ENCODE peak calls at places on chromosome 1, in six cellular contexts. M is bronchial epithelial cell, V is GM13976, P is OCI-LY7, N is cardiac muscle cell, R is fibroblast of the aortic adventitia. H is an unnamed sample.

GRCh38 chr1:157177701-157178380 is 39.6 kb upstream of the ETV3 start:
- DNase-seq in V (no peak), P (no peak), R (no peak), N (peak), M (no peak), H (no peak)

GRCh38 chr1:62238507-62238906 is 43.9 kb downstream of the L1TD1 start:
- DNase-seq in P (no peak), N (no peak), R (no peak), M (no peak), V (no peak), H (no peak)

GRCh38 chr1:156942576-156942975 is 22.1 kb downstream of the LRRC71 start:
- DNase-seq in V (no peak), R (no peak), M (no peak), P (no peak), N (no peak), H (no peak)

GRCh38 chr1:211017066-211017691 is 116.8 kb downstream of the KCNH1 start:
- DNase-seq in P (no peak), N (peak), R (no peak), M (no peak), V (no peak), H (no peak)

GRCh38 chr1:235624751-235625192 is 24.8 kb downstream of the GNG4 start:
- DNase-seq in N (no peak), M (no peak), R (peak), P (no peak), V (no peak), H (no peak)

GRCh38 chr1:82907313-82907712 is 1091.6 kb downstream of the TTLL7 start:
- DNase-seq in N (no peak), V (no peak), P (no peak), M (no peak), R (no peak), H (no peak)

GRCh38 chr1:233183226-233184020 is 112.1 kb downstream of the PCNX2 start:
- DNase-seq in N (no peak), R (no peak), P (no peak), M (peak), V (no peak), H (no peak)

GRCh38 chr1:62352387-62352786 is 33.2 kb upstream of the KANK4 start:
- DNase-seq in P (no peak), V (no peak), N (no peak), R (no peak), M (no peak), H (no peak)

GRCh38 chr1:48442864-48443619 is 29.0 kb downstream of the SPATA6 start:
- DNase-seq in R (peak), N (peak), M (peak), V (no peak), P (no peak), H (no peak)

GRCh38 chr1:116533425-116533820 is 37.4 kb downstream of the CD58 start:
- DNase-seq in V (no peak), P (no peak), N (no peak), R (no peak), M (no peak), H (no peak)

GRCh38 chr1:175129182-175129581 is 61.5 kb downstream of the TNN start:
- DNase-seq in N (no peak), M (peak), R (peak), P (no peak), V (no peak), H (no peak)

GRCh38 chr1:74504125-74505065 is 8.0 kb downstream of the LRRC53 start:
- DNase-seq in N (peak), M (peak), P (peak), R (peak), V (peak), H (no peak)

GRCh38 chr1:30975217-30975616 is 66.7 kb upstream of the SDC3 start:
- DNase-seq in N (no peak), M (no peak), R (no peak), V (no peak), P (no peak), H (no peak)

GRCh38 chr1:38038836-38039235 is 7.8 kb downstream of the POU3F1 start:
- DNase-seq in N (no peak), P (no peak), V (peak), R (peak), M (peak), H (no peak)

GRCh38 chr1:163980391-163980790 is 578.6 kb upstream of the PBX1 start:
- DNase-seq in M (no peak), N (no peak), V (no peak), R (no peak), P (no peak), H (no peak)

GRCh38 chr1:234990874-234991801 is 137.5 kb downstream of the TOMM20 start:
- DNase-seq in R (no peak), M (no peak), V (no peak), P (no peak), N (no peak), H (no peak)

GRCh38 chr1:229624906-229625871 is 733 bp downstream of the TAF5L start:
- DNase-seq in M (peak), V (peak), P (peak), N (peak), R (peak), H (peak)

GRCh38 chr1:7266561-7266960 is 481.3 kb downstream of the CAMTA1 start:
- DNase-seq in P (no peak), R (no peak), V (no peak), N (no peak), M (no peak), H (no peak)

GRCh38 chr1:30933874-30934252 is 25.3 kb upstream of the SDC3 start:
- DNase-seq in V (no peak), M (peak), R (no peak), P (no peak), N (peak), H (no peak)

GRCh38 chr1:209875510-209875909 is 47.7 kb downstream of the UTP25 start:
- DNase-seq in M (peak), P (no peak), R (peak), V (no peak), N (peak), H (no peak)

GRCh38 chr1:55056632-55056992 is 17.3 kb downstream of the PCSK9 start:
- DNase-seq in P (no peak), N (no peak), V (no peak), M (no peak), R (no peak), H (no peak)

GRCh38 chr1:204741440-204741839 is 55.9 kb upstream of the LRRN2 start:
- DNase-seq in R (no peak), M (no peak), V (no peak), P (no peak), N (no peak), H (no peak)

GRCh38 chr1:98327151-98327918 is 334.2 kb upstream of the SNX7 start:
- DNase-seq in R (peak), N (no peak), P (no peak), M (no peak), V (no peak), H (no peak)

GRCh38 chr1:182952677-182953444 is at the start of gene SHCBP1L:
- DNase-seq in N (no peak), P (no peak), M (no peak), V (no peak), R (no peak), H (no peak)

GRCh38 chr1:89553195-89553584 is 28.6 kb downstream of the LRRC8B start:
- DNase-seq in N (no peak), V (no peak), R (no peak), M (peak), P (no peak), H (no peak)

GRCh38 chr1:58883037-58883887 is 99.4 kb upstream of the JUN start:
- DNase-seq in M (peak), V (no peak), P (no peak), R (peak), N (no peak), H (no peak)

DNA sequence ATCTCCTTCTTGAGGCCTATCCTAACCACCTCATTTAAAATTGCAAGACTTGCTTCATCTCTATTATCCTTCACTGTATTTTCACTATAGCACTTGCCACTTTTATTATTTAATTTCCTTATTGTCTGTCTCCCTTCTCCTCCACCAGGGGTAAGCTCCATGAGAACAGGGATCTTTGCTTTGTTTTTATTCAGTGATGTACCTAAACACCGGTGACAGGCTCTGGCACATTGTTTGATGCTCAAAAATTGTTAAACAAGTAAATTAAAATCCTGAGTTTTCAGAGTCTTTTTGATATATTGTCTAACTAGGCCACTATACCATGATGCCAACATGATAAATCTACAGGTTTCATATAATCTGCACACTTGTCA is 17.2 kb upstream of the SPEN start:
- DNase-seq in R (no peak), V (no peak), N (no peak), P (no peak), M (no peak), H (no peak)
- TF ChIP-seq CTCF in R (no peak), V (no peak), N (no peak), P (peak), M (no peak), H (no peak)

GRCh38 chr1:41939194-41939593 is 20.5 kb upstream of the HIVEP3 start:
- DNase-seq in N (peak), P (no peak), V (no peak), R (no peak), M (no peak), H (no peak)

GRCh38 chr1:41935226-41935625 is 16.5 kb upstream of the HIVEP3 start:
- DNase-seq in N (no peak), V (no peak), M (no peak), P (no peak), R (peak), H (no peak)

GRCh38 chr1:41933106-41933505 is 14.4 kb upstream of the HIVEP3 start:
- DNase-seq in P (no peak), R (no peak), M (no peak), N (no peak), V (no peak), H (no peak)

GRCh38 chr1:41931578-41931977 is 12.9 kb upstream of the HIVEP3 start:
- DNase-seq in M (no peak), P (no peak), V (no peak), N (no peak), R (no peak), H (no peak)

GRCh38 chr1:41936107-41936506 is 17.4 kb upstream of the HIVEP3 start:
- DNase-seq in V (no peak), R (peak), N (no peak), M (peak), P (no peak), H (no peak)
- TF ChIP-seq CTCF in V (no peak), R (peak), N (no peak), M (no peak), P (no peak), H (no peak)

GRCh38 chr1:206074839-206075238 is 21.9 kb downstream of the RHEX start:
- DNase-seq in N (no peak), V (no peak), P (no peak), R (no peak), M (no peak), H (no peak)
- TF ChIP-seq CTCF in N (peak), V (no peak), P (peak), R (no peak), M (no peak), H (no peak)

GRCh38 chr1:179253286-179253972 is 24.0 kb upstream of the ABL2 start:
- DNase-seq in M (no peak), N (no peak), R (peak), P (no peak), V (no peak), H (no peak)

GRCh38 chr1:179247923-179248322 is 18.4 kb upstream of the ABL2 start:
- DNase-seq in N (no peak), P (no peak), R (no peak), M (no peak), V (no peak), H (no peak)

GRCh38 chr1:179252606-179253005 is 23.1 kb upstream of the ABL2 start:
- DNase-seq in V (no peak), R (no peak), P (no peak), N (no peak), M (no peak), H (no peak)

GRCh38 chr1:179251675-179252074 is 22.2 kb upstream of the ABL2 start:
- DNase-seq in R (peak), P (peak), N (peak), V (peak), M (peak), H (no peak)
- TF ChIP-seq CTCF in R (peak), P (peak), N (peak), V (peak), M (peak), H (peak)

GRCh38 chr1:3852711-3853498 is 4.1 kb downstream of the CEP104 start:
- DNase-seq in M (no peak), R (no peak), N (no peak), V (no peak), P (no peak), H (no peak)

GRCh38 chr1:3858231-3858981 is 1.1 kb downstream of the DFFB start:
- DNase-seq in P (peak), M (peak), V (no peak), R (peak), N (peak), H (no peak)

GRCh38 chr1:3852091-3852490 is 4.9 kb downstream of the CEP104 start:
- DNase-seq in M (no peak), V (no peak), P (no peak), R (no peak), N (no peak), H (no peak)

GRCh38 chr1:3857791-3858129 is 484 bp downstream of the DFFB start:
- DNase-seq in R (no peak), N (peak), M (no peak), V (no peak), P (peak), H (no peak)

DNA sequence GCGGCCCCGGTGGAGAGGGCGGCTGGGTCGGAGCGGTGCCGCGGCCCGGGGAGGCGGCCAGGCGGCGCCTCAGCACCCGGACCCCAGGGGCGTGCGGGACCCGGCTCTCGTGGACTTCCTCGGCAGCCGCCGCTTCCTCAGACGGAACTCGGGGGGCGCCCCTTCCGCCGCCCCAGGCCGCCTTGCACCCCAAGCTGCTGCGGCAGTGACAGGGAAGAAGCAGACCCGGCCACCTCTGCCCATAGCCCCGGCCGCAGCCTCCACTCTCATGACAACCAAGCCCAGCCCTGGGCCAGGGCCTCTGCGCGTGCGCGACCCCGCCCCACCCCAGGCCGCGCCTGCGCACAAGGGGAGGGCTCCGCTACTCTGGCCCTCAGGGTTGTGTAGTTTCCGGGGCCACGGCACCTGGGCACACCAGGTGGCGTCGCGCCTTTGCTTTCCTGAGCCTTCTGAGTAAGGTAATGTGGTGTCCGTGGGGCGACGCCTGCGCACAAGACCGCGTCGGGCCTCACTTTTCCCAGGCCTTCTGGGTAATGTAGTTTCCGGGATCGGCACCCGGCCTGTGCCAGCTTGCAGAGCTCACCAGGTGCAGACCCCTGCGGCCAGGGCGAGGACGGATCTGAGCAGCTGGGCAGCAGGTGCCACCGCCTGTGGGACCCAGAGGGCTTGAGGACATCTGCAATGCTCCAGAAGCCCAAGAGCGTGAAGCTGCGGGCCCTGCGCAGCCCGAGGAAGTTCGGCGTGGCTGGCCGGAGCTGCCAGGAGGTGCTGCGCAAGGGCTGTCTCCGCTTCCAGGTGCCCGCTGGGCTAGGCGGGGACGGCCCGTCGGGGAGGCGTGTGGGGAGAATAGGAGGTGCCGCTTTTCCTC is at the start of the genes CEP104 and DFFB:
- DNase-seq in V (peak), P (peak), M (peak), R (peak), N (peak), H (peak)
- TF ChIP-seq CTCF in V (peak), P (peak), M (peak), R (no peak), N (no peak), H (peak)

H was measured in D721Med.